ENCODE peak calls at places on chromosomes 11 and 22, in eight cellular contexts. A is putamen, Q is non-pigmented ciliary epithelial cell, T is neural crest cell, R is kidney, F is pancreas, U is PC-3, P is M059J. B is an unnamed sample.

GRCh38 chr11:8015753-8016239 is 28.7 kb downstream of the EIF3F start:
- DNase-seq in T (no peak), A (no peak), P (peak; percentile 69), Q (no peak), R (no peak), U (no peak), F (no peak), B (no peak)

GRCh38 chr11:66334605-66335442 is 1.4 kb downstream of the RIN1 start:
- DNase-seq in R (peak; percentile 79), U (no peak), F (no peak), P (no peak), Q (no peak), T (no peak), A (no peak), B (peak; percentile 55)

GRCh38 chr11:69251639-69252493 is 42.1 kb upstream of the MYEOV start:
- DNase-seq in R (peak; percentile 68), Q (no peak), P (no peak), A (no peak), F (peak; percentile 86), T (no peak), U (no peak), B (no peak)

GRCh38 chr11:43130616-43131015 is 181.2 kb upstream of the API5 start:
- DNase-seq in T (no peak), A (peak; percentile 33), F (no peak), U (no peak), R (no peak), Q (no peak), P (peak; percentile 18), B (no peak)

GRCh38 chr11:74011360-74012071 is 2.6 kb upstream of the UCP3 start:
- DNase-seq in U (no peak), A (no peak), R (no peak), Q (no peak), T (no peak), F (no peak), P (no peak), B (no peak)

GRCh38 chr11:2420502-2421225 is 20.1 kb downstream of the TSSC4 start:
- DNase-seq in A (peak; percentile 63), R (peak; percentile 92), T (peak; percentile 75), U (peak; percentile 77), F (peak; percentile 59), P (peak; percentile 62), Q (no peak), B (peak; percentile 85)

GRCh38 chr22:39243443-39244072 is 1.2 kb downstream of the PDGFB start:
- DNase-seq in Q (no peak), F (peak; percentile 63), P (peak; percentile 22), A (no peak), R (no peak), T (no peak), U (peak; percentile 29), B (no peak)

GRCh38 chr22:25692392-25692791 is 49.6 kb upstream of the MYO18B start:
- DNase-seq in U (no peak), A (no peak), R (no peak), Q (no peak), F (no peak), P (no peak), T (no peak), B (no peak)

GRCh38 chr11:497565-498296 is 9.3 kb downstream of the RNH1 start:
- DNase-seq in Q (no peak), F (no peak), A (no peak), T (no peak), U (no peak), P (no peak), R (no peak), B (no peak)

GRCh38 chr11:47377571-47378010 is 756 bp downstream of the SPI1 start:
- DNase-seq in A (no peak), Q (no peak), F (no peak), U (no peak), P (no peak), T (no peak), R (peak; percentile 77), B (no peak)

GRCh38 chr22:19984201-19984753 is 32.3 kb downstream of the ARVCF start:
- DNase-seq in T (no peak), Q (no peak), R (peak; percentile 80), U (peak; percentile 62), F (no peak), A (no peak), P (peak; percentile 77), B (no peak)

GRCh38 chr11:84398017-84398626 is 1112.0 kb upstream of the CCDC90B start:
- DNase-seq in A (no peak), R (no peak), F (no peak), T (no peak), U (peak; percentile 52), Q (no peak), P (peak; percentile 8), B (no peak)

GRCh38 chr22:37017356-37017755 is 1.9 kb downstream of the TST start:
- DNase-seq in U (no peak), F (peak; percentile 28), Q (no peak), R (peak; percentile 59), A (no peak), T (no peak), P (no peak), B (no peak)

GRCh38 chr11:47186937-47187681 is 875 bp upstream of the PACSIN3 start:
- DNase-seq in A (peak; percentile 67), T (peak; percentile 26), P (peak; percentile 53), R (no peak), U (no peak), Q (no peak), F (peak; percentile 78), B (peak; percentile 67)

GRCh38 chr11:69104212-69104855 is 51.4 kb upstream of the SMIM38 start:
- DNase-seq in T (no peak), F (no peak), R (peak; percentile 43), Q (no peak), P (no peak), A (no peak), U (no peak), B (no peak)

GRCh38 chr11:64675417-64676252 is 47.4 kb downstream of the NRXN2 start:
- DNase-seq in Q (no peak), U (peak; percentile 44), P (peak; percentile 69), A (peak; percentile 56), R (peak; percentile 94), F (no peak), T (no peak), B (no peak)

GRCh38 chr11:73147771-73148681 is 5.9 kb upstream of the FCHSD2 start:
- DNase-seq in U (no peak), A (peak; percentile 53), T (no peak), P (no peak), Q (no peak), R (peak; percentile 80), F (peak; percentile 75), B (no peak)

GRCh38 chr11:123527526-123527925 is 97.5 kb downstream of the GRAMD1B start:
- DNase-seq in Q (no peak), R (no peak), A (no peak), T (no peak), F (no peak), P (no peak), U (no peak), B (no peak)